ENCODE peak calls at places on chromosomes 13 and 19, in seven cellular contexts. S is vagina; J is Calu3; U is NCI-H446 treated with DMSO at 0.1 percent for 48 hours; W is EH; Y is HTR-8/SVneo; K is activated CD8-positive, alpha-beta T cell treated with anti-CD3 and anti-CD28 coated beads, Interleukin-2, amount 10 ng/mL, durations not matched to agents 7 days and 5 days. H is an unnamed sample.

GRCh38 chr19:49911381-49912145 is 14.9 kb upstream of the IL4I1 start:
- DNase-seq in S (no peak), J (no peak), W (no peak), Y (no peak), K (no peak), U (no peak), H (no peak)

GRCh38 chr13:63840551-63841421 is 2425.1 kb upstream of the PCDH20 start:
- DNase-seq in W (no peak), S (peak), Y (no peak), J (no peak), K (no peak), U (no peak), H (no peak)

GRCh38 chr13:99971576-99972189 is at the start of gene ZIC5:
- DNase-seq in K (no peak), Y (no peak), W (no peak), U (no peak), J (no peak), S (no peak), H (peak)

GRCh38 chr19:42542791-42543190 is 14.5 kb upstream of the CEACAM1 start:
- DNase-seq in Y (no peak), S (no peak), J (no peak), W (no peak), U (no peak), K (no peak), H (no peak)

GRCh38 chr19:17847538-17848366 is at the start of gene JAK3:
- DNase-seq in K (peak), W (peak), Y (no peak), U (no peak), J (no peak), S (no peak), H (peak)

GRCh38 chr19:44021221-44021620 is 4.0 kb upstream of the ZNF222 start:
- DNase-seq in U (no peak), J (no peak), S (no peak), Y (no peak), W (no peak), K (no peak), H (no peak)

GRCh38 chr19:11261431-11261901 is 858 bp downstream of the DOCK6 start:
- DNase-seq in K (no peak), U (no peak), W (no peak), J (no peak), Y (no peak), S (no peak), H (no peak)

GRCh38 chr13:35927554-35927953 is 203.6 kb downstream of the DCLK1 start:
- DNase-seq in W (peak), U (no peak), Y (peak), J (no peak), S (no peak), K (no peak), H (no peak)

GRCh38 chr19:46717716-46718143 is 816 bp upstream of the PRKD2 start:
- DNase-seq in S (no peak), K (peak), U (no peak), Y (no peak), J (no peak), W (no peak), H (no peak)

GRCh38 chr13:24267283-24267682 is 42.1 kb upstream of the C1QTNF9 start:
- DNase-seq in W (no peak), S (no peak), U (no peak), J (no peak), K (peak), Y (no peak), H (no peak)

GRCh38 chr19:49149652-49150105 is 5.5 kb downstream of the HRC start:
- DNase-seq in S (no peak), U (peak), Y (peak), K (no peak), J (peak), W (peak), H (peak)

GRCh38 chr13:50950808-50951207 is 41.2 kb downstream of the RNASEH2B start:
- DNase-seq in W (no peak), K (no peak), U (peak), S (no peak), Y (no peak), J (no peak), H (no peak)

GRCh38 chr19:1311543-1312091 is 25.9 kb downstream of the EFNA2 start:
- DNase-seq in W (no peak), J (no peak), Y (no peak), S (no peak), K (no peak), U (no peak), H (no peak)

GRCh38 chr19:18009412-18010066 is 1.6 kb downstream of the ARRDC2 start:
- DNase-seq in K (no peak), J (peak), S (no peak), W (peak), U (no peak), Y (no peak), H (no peak)

GRCh38 chr13:57948884-57949283 is 317.3 kb downstream of the PCDH17 start:
- DNase-seq in Y (no peak), U (no peak), J (no peak), W (no peak), S (no peak), K (no peak), H (no peak)

GRCh38 chr19:38875656-38876345 is 2.3 kb downstream of the RINL start:
- DNase-seq in Y (no peak), K (no peak), J (no peak), U (no peak), S (no peak), W (no peak), H (no peak)

GRCh38 chr19:3576696-3577443 is 4.1 kb downstream of the HMG20B start:
- DNase-seq in K (no peak), U (no peak), S (no peak), J (no peak), Y (no peak), W (peak), H (no peak)

GRCh38 chr13:35500071-35500595 is 23.6 kb upstream of the MAB21L1 start:
- DNase-seq in U (no peak), Y (no peak), J (no peak), S (no peak), K (no peak), W (no peak), H (peak)

GRCh38 chr19:9054768-9055167 is 32.1 kb upstream of the OR1M1 start:
- DNase-seq in W (no peak), U (no peak), Y (no peak), K (no peak), J (peak), S (no peak), H (no peak)

GRCh38 chr13:77952276-77952675 is 33.6 kb upstream of the EDNRB start:
- DNase-seq in S (no peak), J (no peak), Y (no peak), K (no peak), U (no peak), W (no peak), H (no peak)

GRCh38 chr13:102392810-102393209 is 9.0 kb downstream of the FGF14 start:
- DNase-seq in K (no peak), J (no peak), S (no peak), Y (no peak), U (no peak), W (no peak), H (no peak)

GRCh38 chr19:5738423-5738822 is 18.0 kb downstream of the CATSPERD start:
- DNase-seq in Y (no peak), K (no peak), W (peak), J (no peak), U (no peak), S (no peak), H (no peak)

GRCh38 chr19:33621065-33621785 is 528 bp upstream of the CHST8 start:
- DNase-seq in K (no peak), U (no peak), S (no peak), Y (no peak), W (no peak), J (no peak), H (no peak)

GRCh38 chr13:76161143-76161542 is 525.0 kb downstream of the LMO7 start:
- DNase-seq in K (no peak), J (no peak), Y (no peak), S (no peak), U (peak), W (no peak), H (no peak)

GRCh38 chr13:113291997-113292862 is 4.8 kb upstream of the LAMP1 start:
- DNase-seq in K (no peak), W (peak), J (no peak), Y (no peak), S (no peak), U (no peak), H (no peak)

GRCh38 chr13:109949395-109949794 is 163.0 kb upstream of the IRS2 start:
- DNase-seq in U (no peak), W (peak), S (no peak), K (no peak), J (no peak), Y (no peak), H (no peak)

GRCh38 chr13:33250594-33250993 is 35.0 kb downstream of the STARD13 start:
- DNase-seq in K (no peak), S (no peak), W (peak), U (no peak), Y (no peak), J (no peak), H (no peak)

GRCh38 chr19:28980236-28980868 is 232.6 kb downstream of the UQCRFS1 start:
- DNase-seq in W (peak), Y (no peak), J (peak), S (no peak), K (no peak), U (no peak), H (no peak)

GRCh38 chr13:101327844-101328243 is 88.5 kb downstream of the NALCN start:
- DNase-seq in W (no peak), J (no peak), U (no peak), Y (no peak), S (no peak), K (no peak), H (no peak)

GRCh38 chr13:110503037-110503901 is 58.3 kb downstream of the RAB20 start:
- DNase-seq in Y (no peak), W (no peak), U (no peak), J (no peak), K (no peak), S (no peak), H (no peak)

GRCh38 chr19:5093297-5093858 is 124.5 kb downstream of the KDM4B start:
- DNase-seq in J (no peak), S (no peak), K (no peak), W (no peak), Y (no peak), U (no peak), H (no peak)

GRCh38 chr13:100156786-100157185 is 67.9 kb downstream of the PCCA start:
- DNase-seq in W (no peak), Y (no peak), S (no peak), U (no peak), K (no peak), J (no peak), H (no peak)

GRCh38 chr19:30911491-30911890 is 437.7 kb downstream of the TSHZ3 start:
- DNase-seq in J (no peak), W (no peak), U (no peak), Y (no peak), S (no peak), K (no peak), H (no peak)

GRCh38 chr13:81171065-81171647 is 830.2 kb upstream of the SPRY2 start:
- DNase-seq in U (no peak), K (no peak), S (no peak), W (peak), J (no peak), Y (peak), H (no peak)

H was measured in NCI-H524 treated with DMSO at 0.1 percent for 48 hours.